ENCODE peak calls at places on chromosomes 11 and 22, in five cellular contexts. L is astrocyte of the spinal cord, Z is GM06990, Q is choroid plexus epithelial cell, S is pancreas. H is an unnamed sample.

GRCh38 chr11:62108017-62108750 is 15.6 kb upstream of the INCENP start:
- DNase-seq in L (peak; percentile 74), Z (no peak), Q (peak; percentile 86), S (no peak), H (peak; percentile 78)

GRCh38 chr22:35643991-35644390 is 4.3 kb upstream of the APOL6 start:
- DNase-seq in L (no peak), Z (no peak), Q (no peak), S (no peak), H (no peak)

GRCh38 chr11:22458141-22458540 is 120.0 kb downstream of the SLC17A6 start:
- DNase-seq in L (no peak), Z (no peak), Q (no peak), S (no peak), H (no peak)

GRCh38 chr22:44181033-44181911 is 547 bp downstream of the PARVG start:
- DNase-seq in L (no peak), Z (peak; percentile 67), Q (no peak), S (no peak), H (no peak)

GRCh38 chr22:20595461-20595860 is 88.1 kb downstream of the MED15 start:
- DNase-seq in L (no peak), Z (no peak), Q (no peak), S (no peak), H (no peak)

GRCh38 chr11:72781313-72782080 is 12.3 kb downstream of the STARD10 start:
- DNase-seq in L (no peak), Z (peak; percentile 44), Q (no peak), S (peak; percentile 65), H (peak; percentile 48)

GRCh38 chr11:66784575-66784974 is 55.6 kb upstream of the SPTBN2 start:
- DNase-seq in L (no peak), Z (no peak), Q (no peak), S (no peak), H (no peak)

GRCh38 chr11:110565344-110565684 is 135.6 kb downstream of the FDX1 start:
- DNase-seq in L (peak; percentile 6), Z (no peak), Q (peak; percentile 73), S (no peak), H (peak; percentile 24)

GRCh38 chr22:35995772-35996171 is 32.9 kb downstream of the RBFOX2 start:
- DNase-seq in L (peak; percentile 97), Z (no peak), Q (peak; percentile 90), S (no peak), H (peak; percentile 98)

GRCh38 chr11:59779487-59779886 is 24.3 kb downstream of the STX3 start:
- DNase-seq in L (no peak), Z (no peak), Q (no peak), S (no peak), H (no peak)

GRCh38 chr22:19059481-19060278 is 62.5 kb downstream of the DGCR2 start:
- DNase-seq in L (no peak), Z (no peak), Q (no peak), S (no peak), H (no peak)

GRCh38 chr11:14974021-14974698 is 2.0 kb upstream of the CALCA start:
- DNase-seq in L (no peak), Z (peak; percentile 14), Q (peak; percentile 11), S (no peak), H (no peak)

GRCh38 chr11:102911758-102912481 is 37.1 kb upstream of the MMP12 start:
- DNase-seq in L (no peak), Z (no peak), Q (no peak), S (no peak), H (peak; percentile 37)

GRCh38 chr11:134592391-134592990 is 180.4 kb upstream of the B3GAT1 start:
- DNase-seq in L (no peak), Z (no peak), Q (peak; percentile 21), S (no peak), H (no peak)

GRCh38 chr11:128567130-128567529 is 20.2 kb downstream of the ETS1 start:
- DNase-seq in L (no peak), Z (no peak), Q (no peak), S (no peak), H (no peak)

GRCh38 chr11:128563942-128564641 is 23.3 kb downstream of the ETS1 start:
- DNase-seq in L (no peak), Z (no peak), Q (no peak), S (no peak), H (no peak)

GRCh38 chr11:128563308-128563707 is 24.1 kb downstream of the ETS1 start:
- DNase-seq in L (no peak), Z (no peak), Q (no peak), S (no peak), H (no peak)

GRCh38 chr11:128565881-128566280 is 21.5 kb downstream of the ETS1 start:
- DNase-seq in L (no peak), Z (no peak), Q (no peak), S (no peak), H (no peak)

DNA sequence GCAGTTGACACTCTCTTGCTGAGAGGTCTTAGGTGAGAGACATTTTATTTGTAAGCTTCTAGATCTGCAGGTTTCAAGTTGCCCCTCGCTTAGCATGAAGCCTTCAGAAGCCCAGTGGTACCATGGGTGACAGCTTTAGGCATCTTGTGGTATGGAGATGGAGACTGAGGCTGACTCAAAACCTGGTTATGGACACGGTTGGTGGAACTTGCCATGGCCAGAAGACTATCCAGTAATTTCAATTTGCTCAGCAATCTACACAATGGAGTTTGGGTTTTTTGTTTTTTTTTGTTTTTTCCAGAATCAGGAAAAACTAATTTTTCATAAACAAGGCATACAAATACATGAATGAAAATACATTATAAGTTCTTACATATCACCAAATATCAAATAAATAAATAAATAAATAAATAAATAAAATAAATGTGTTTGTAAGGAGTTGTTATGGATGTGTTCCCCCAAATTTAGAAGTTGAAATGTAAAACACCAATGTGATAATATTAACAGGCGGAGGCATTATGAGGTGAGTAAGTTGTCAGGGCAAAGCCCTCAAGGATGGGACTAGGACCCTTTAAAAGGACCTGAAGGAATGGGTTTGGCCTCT is 22.6 kb downstream of the ETS1 start:
- DNase-seq in L (no peak), Z (no peak), Q (no peak), S (no peak), H (no peak)
- H3K4me3 ChIP-seq in L (no peak overlapping the region), Z (no peak overlapping the region), Q (no peak overlapping the region), S (no peak overlapping the region), H (no peak overlapping the region)

GRCh38 chr11:79314906-79315689 is 125.7 kb downstream of the TENM4 start:
- DNase-seq in L (peak; percentile 13), Z (no peak), Q (peak; percentile 39), S (no peak), H (peak; percentile 21)
- TF ChIP-seq CTCF in L (no peak), Z (no peak), Q (no peak), S (no peak), H (no peak)

GRCh38 chr22:41801886-41802285 is 1.4 kb downstream of the CCDC134 start:
- DNase-seq in L (no peak), Z (no peak), Q (no peak), S (no peak), H (no peak)
- H3K4me3 ChIP-seq in L (no peak overlapping the region), Z (peak overlapping the region; percentile 81), Q (no peak overlapping the region), S (peak overlapping the region; percentile 88), H (peak overlapping the region; percentile 92)

GRCh38 chr11:12411806-12412727 is 34.7 kb downstream of the PARVA start:
- DNase-seq in L (peak; percentile 90), Z (peak; percentile 3), Q (peak; percentile 86), S (no peak), H (peak; percentile 98)
- TF ChIP-seq CTCF in L (peak; percentile 86), Z (peak; percentile 73), Q (peak; percentile 94), S (peak; percentile 22), H (peak; percentile 83)

GRCh38 chr11:83617671-83618070 is 331.5 kb upstream of the CCDC90B start:
- DNase-seq in L (no peak), Z (no peak), Q (no peak), S (no peak), H (no peak)
- H3K4me3 ChIP-seq in L (no peak overlapping the region), Z (no peak overlapping the region), Q (no peak overlapping the region), S (no peak overlapping the region), H (no peak overlapping the region)

DNA sequence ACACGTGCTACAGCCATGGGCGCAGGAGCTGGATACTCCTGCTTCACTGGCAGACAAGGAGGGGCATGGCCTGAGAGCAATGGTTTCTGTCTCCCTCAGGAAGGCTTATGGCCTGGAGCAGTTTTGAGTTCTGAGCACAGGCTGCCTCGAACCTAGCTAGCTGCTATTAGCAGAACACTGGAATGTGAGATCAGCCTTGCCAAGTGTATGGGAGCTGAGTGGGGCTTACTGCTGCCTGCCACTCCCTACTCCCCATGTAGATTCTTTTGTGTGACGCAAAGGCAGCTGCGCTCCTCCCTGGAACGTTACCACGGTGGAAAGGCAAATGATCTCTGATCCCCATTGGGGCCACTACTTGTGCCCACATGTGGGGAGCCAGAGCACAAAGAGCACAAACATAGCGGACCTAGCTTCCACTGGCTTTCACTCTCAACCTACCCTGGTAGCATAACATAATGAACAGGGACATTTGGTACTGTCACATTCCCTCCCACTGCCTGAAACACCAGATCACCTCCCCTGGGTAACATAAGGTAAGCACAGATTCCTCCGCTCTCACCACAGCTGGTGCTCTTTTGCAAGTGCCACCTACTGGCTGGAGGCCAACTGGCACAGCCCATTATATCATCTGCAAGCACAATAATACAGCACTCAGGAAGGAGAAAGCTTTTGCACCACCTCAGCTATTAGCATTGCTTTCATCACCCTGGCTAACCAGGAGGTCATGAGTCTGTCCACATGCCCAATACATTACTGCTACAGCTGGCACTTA is 84.6 kb upstream of the GUCY1A2 start:
- DNase-seq in L (no peak), Z (no peak), Q (no peak), S (no peak), H (no peak)
- TF ChIP-seq CTCF in L (no peak), Z (peak; percentile 23), Q (no peak), S (no peak), H (no peak)

GRCh38 chr11:93073026-93073425 is 103.6 kb downstream of the MTNR1B start:
- DNase-seq in L (no peak), Z (no peak), Q (no peak), S (no peak), H (no peak)

GRCh38 chr11:93075782-93076181 is 106.3 kb downstream of the MTNR1B start:
- DNase-seq in L (no peak), Z (no peak), Q (no peak), S (no peak), H (no peak)

GRCh38 chr11:93067881-93068390 is 98.5 kb downstream of the MTNR1B start:
- DNase-seq in L (no peak), Z (no peak), Q (no peak), S (no peak), H (no peak)

GRCh38 chr11:93072236-93072635 is 102.8 kb downstream of the MTNR1B start:
- DNase-seq in L (no peak), Z (no peak), Q (no peak), S (no peak), H (no peak)

GRCh38 chr11:93073508-93074280 is 104.2 kb downstream of the MTNR1B start:
- DNase-seq in L (no peak), Z (no peak), Q (no peak), S (no peak), H (no peak)
- H3K4me3 ChIP-seq in L (no peak overlapping the region), Z (no peak overlapping the region), Q (no peak overlapping the region), S (no peak overlapping the region), H (no peak overlapping the region)

DNA sequence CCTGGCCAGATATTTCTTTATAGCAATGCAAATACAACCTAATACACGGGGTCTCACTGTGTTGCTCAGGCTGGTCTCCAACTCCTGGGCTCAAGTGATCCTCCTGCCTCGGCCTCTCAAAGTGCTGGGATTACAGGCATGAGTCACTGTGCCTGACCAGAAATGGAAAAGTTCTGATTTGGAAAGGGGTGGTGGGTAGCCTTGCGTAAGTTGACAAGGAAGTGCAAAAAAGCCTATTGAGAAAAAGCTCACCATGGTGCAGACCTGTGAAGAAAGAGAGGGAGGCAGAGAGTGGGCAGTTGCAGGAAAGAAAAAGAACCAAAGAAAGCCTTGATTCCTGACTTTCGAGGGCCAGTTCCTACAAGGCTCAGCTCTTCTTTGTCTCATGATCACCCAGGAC is 27.1 kb downstream of the AGBL2 start:
- DNase-seq in L (no peak), Z (no peak), Q (no peak), S (no peak), H (no peak)
- TF ChIP-seq CTCF in L (no peak), Z (no peak), Q (no peak), S (no peak), H (no peak)